ENCODE peak calls at places on chromosomes 3 and 15, in six cellular contexts. J is stimulated activated CD4-positive, alpha-beta T cell treated with anti-CD3 and anti-CD28 coated beads, Interleukin-2, amount 100 ng/mL, for 48 hours; I is NCI-H524; S is brain microvascular endothelial cell; F is cardiac fibroblast; T is fibroblast of lung. C is an unnamed sample.

GRCh38 chr15:67358812-67359211 is 104.2 kb downstream of the IQCH start:
- DNase-seq in F (no peak), J (no peak), S (no peak), T (no peak), I (no peak), C (no peak)

GRCh38 chr15:73927003-73927475 is 777 bp downstream of the LOXL1 start:
- DNase-seq in S (no peak), F (no peak), J (peak; percentile 33), I (peak; percentile 51), T (no peak), C (no peak)

GRCh38 chr3:106617276-106617675 is 748.5 kb upstream of the CBLB start:
- DNase-seq in F (peak; percentile 69), T (no peak), J (no peak), I (no peak), S (no peak), C (peak; percentile 41)

GRCh38 chr15:84601555-84601838 is 688 bp downstream of the ZSCAN2 start:
- DNase-seq in T (no peak), S (no peak), F (no peak), J (no peak), I (no peak), C (no peak)

GRCh38 chr3:171801738-171802600 is 8.3 kb downstream of the PLD1 start:
- DNase-seq in F (peak; percentile 99), J (no peak), I (no peak), S (peak; percentile 85), T (peak; percentile 90), C (peak; percentile 93)

GRCh38 chr3:57093489-57093888 is 33.0 kb downstream of the SPATA12 start:
- DNase-seq in T (no peak), J (no peak), F (no peak), S (no peak), I (no peak), C (no peak)

GRCh38 chr3:53162672-53163458 is 1.9 kb downstream of the PRKCD start:
- DNase-seq in S (no peak), J (no peak), F (peak; percentile 18), I (no peak), T (no peak), C (no peak)

GRCh38 chr15:45157974-45158373 is 28.2 kb downstream of the DUOX1 start:
- DNase-seq in I (no peak), F (peak; percentile 87), J (no peak), T (peak; percentile 69), S (peak; percentile 65), C (peak; percentile 81)

GRCh38 chr3:155609586-155609985 is 135.3 kb downstream of the PLCH1 start:
- DNase-seq in F (no peak), I (no peak), J (no peak), T (no peak), S (no peak), C (no peak)

GRCh38 chr15:65929573-65929972 is 60.3 kb downstream of the RAB11A start:
- DNase-seq in J (no peak), T (no peak), I (no peak), S (no peak), F (no peak), C (no peak)